ENCODE peak calls at places on chromosome 1, in six cellular contexts. S is HEK293T, L is activated gamma-delta T cell, N is T-helper 17 cell, Q is iPS DF 6.9, H is memory B cell. J is an unnamed sample.

GRCh38 chr1:162823231-162823630 is 32.7 kb downstream of the HSD17B7 start:
- DNase-seq in H (no peak), N (no peak), L (no peak), S (no peak), Q (no peak), J (no peak)

GRCh38 chr1:68185743-68186142 is 46.6 kb downstream of the WLS start:
- DNase-seq in H (no peak), L (no peak), Q (no peak), N (no peak), S (no peak), J (no peak)

GRCh38 chr1:14828665-14829064 is 230.2 kb downstream of the KAZN start:
- DNase-seq in Q (no peak), S (no peak), H (no peak), L (no peak), N (no peak), J (no peak)

GRCh38 chr1:41657679-41658078 is 173.2 kb upstream of the EDN2 start:
- DNase-seq in H (no peak), S (no peak), L (no peak), N (no peak), Q (no peak), J (no peak)

GRCh38 chr1:205319081-205320018 is 2.2 kb downstream of the NUAK2 start:
- DNase-seq in S (no peak), N (no peak), Q (no peak), L (no peak), H (no peak), J (peak)

GRCh38 chr1:94925561-94926364 is 1.1 kb downstream of the CNN3 start:
- DNase-seq in L (no peak), N (no peak), Q (peak), S (peak), H (peak), J (peak)

GRCh38 chr1:88394958-88395357 is 289.1 kb upstream of the PKN2 start:
- DNase-seq in H (no peak), N (no peak), Q (no peak), S (no peak), L (no peak), J (no peak)

GRCh38 chr1:217272385-217272784 is 358.5 kb downstream of the GPATCH2 start:
- DNase-seq in L (no peak), S (no peak), Q (no peak), H (no peak), N (no peak), J (no peak)

GRCh38 chr1:211611818-211612217 is 32.9 kb upstream of the SLC30A1 start:
- DNase-seq in S (no peak), L (no peak), Q (no peak), H (no peak), N (no peak), J (no peak)

GRCh38 chr1:112646225-112646624 is 26.6 kb downstream of the CAPZA1 start:
- DNase-seq in H (no peak), N (no peak), S (no peak), Q (no peak), L (no peak), J (no peak)

GRCh38 chr1:170126691-170127090 is 19.1 kb upstream of the NTMT2 start:
- DNase-seq in N (no peak), S (no peak), H (no peak), Q (no peak), L (no peak), J (no peak)

GRCh38 chr1:155329980-155330598 is 9.4 kb downstream of the RUSC1 start:
- DNase-seq in S (no peak), Q (no peak), N (no peak), L (no peak), H (no peak), J (peak)

GRCh38 chr1:221087919-221088318 is 208.7 kb downstream of the HLX start:
- DNase-seq in H (no peak), L (no peak), S (no peak), Q (no peak), N (no peak), J (no peak)

GRCh38 chr1:96967311-96967710 is 245.7 kb downstream of the PTBP2 start:
- DNase-seq in S (no peak), L (no peak), N (no peak), H (no peak), Q (no peak), J (no peak)

GRCh38 chr1:6092211-6092610 is 46.5 kb downstream of the KCNAB2 start:
- DNase-seq in L (no peak), S (no peak), N (no peak), H (no peak), Q (no peak), J (no peak)

GRCh38 chr1:92482665-92483441 is 3.9 kb downstream of the GFI1 start:
- DNase-seq in N (no peak), L (no peak), S (no peak), Q (no peak), H (peak), J (no peak)

GRCh38 chr1:150162862-150163706 is 13.4 kb downstream of the PLEKHO1 start:
- DNase-seq in N (no peak), H (no peak), L (no peak), S (peak), Q (peak), J (peak)